ENCODE peak calls at places on chromosome 22, in seven cellular contexts. One of them, this sample, is unnamed.

GRCh38 chr22:23047742-23048141 is 22.6 kb upstream of the GNAZ start:
- DNase-seq in astrocyte of the cerebellum: no peak
- DNase-seq in B cell: no peak
- DNase-seq in mucosa of descending colon: no peak
- DNase-seq in fibroblast of lung: no peak
- DNase-seq in lower leg skin: no peak
- DNase-seq in foreskin fibroblast: no peak
- DNase-seq in this sample: no peak

GRCh38 chr22:38305481-38306448 is 11.5 kb downstream of the CSNK1E start:
- DNase-seq in astrocyte of the cerebellum: no peak
- DNase-seq in B cell: peak
- DNase-seq in mucosa of descending colon: peak
- DNase-seq in fibroblast of lung: peak
- DNase-seq in lower leg skin: no peak
- DNase-seq in foreskin fibroblast: no peak
- DNase-seq in this sample: no peak

GRCh38 chr22:28105396-28105795 is 186.3 kb upstream of the PITPNB start:
- DNase-seq in astrocyte of the cerebellum: no peak
- DNase-seq in B cell: no peak
- DNase-seq in mucosa of descending colon: no peak
- DNase-seq in fibroblast of lung: no peak
- DNase-seq in lower leg skin: no peak
- DNase-seq in foreskin fibroblast: no peak
- DNase-seq in this sample: no peak

GRCh38 chr22:37563153-37564081 is 3.1 kb downstream of the CDC42EP1 start:
- DNase-seq in astrocyte of the cerebellum: peak
- DNase-seq in B cell: no peak
- DNase-seq in mucosa of descending colon: peak
- DNase-seq in fibroblast of lung: peak
- DNase-seq in lower leg skin: peak
- DNase-seq in foreskin fibroblast: peak
- DNase-seq in this sample: peak

GRCh38 chr22:22047266-22047665 is 64.7 kb upstream of the TOP3B start:
- DNase-seq in astrocyte of the cerebellum: no peak
- DNase-seq in B cell: no peak
- DNase-seq in mucosa of descending colon: no peak
- DNase-seq in fibroblast of lung: no peak
- DNase-seq in lower leg skin: no peak
- DNase-seq in foreskin fibroblast: no peak
- DNase-seq in this sample: no peak

GRCh38 chr22:29842740-29843139 is 4.7 kb upstream of the ASCC2 start:
- DNase-seq in astrocyte of the cerebellum: peak
- DNase-seq in B cell: no peak
- DNase-seq in mucosa of descending colon: no peak
- DNase-seq in fibroblast of lung: peak
- DNase-seq in lower leg skin: no peak
- DNase-seq in foreskin fibroblast: peak
- DNase-seq in this sample: peak

GRCh38 chr22:49929553-49929979 is 11.1 kb downstream of the CRELD2 start:
- DNase-seq in astrocyte of the cerebellum: no peak
- DNase-seq in B cell: peak
- DNase-seq in mucosa of descending colon: peak
- DNase-seq in fibroblast of lung: no peak
- DNase-seq in lower leg skin: no peak
- DNase-seq in foreskin fibroblast: no peak
- DNase-seq in this sample: no peak

GRCh38 chr22:49322231-49322630 is 505.4 kb downstream of the BRD1 start:
- DNase-seq in astrocyte of the cerebellum: no peak
- DNase-seq in B cell: no peak
- DNase-seq in mucosa of descending colon: no peak
- DNase-seq in fibroblast of lung: no peak
- DNase-seq in lower leg skin: peak
- DNase-seq in foreskin fibroblast: no peak
- DNase-seq in this sample: no peak

GRCh38 chr22:23401111-23401909 is 178.8 kb downstream of the IGLL1 start:
- DNase-seq in astrocyte of the cerebellum: peak
- DNase-seq in B cell: no peak
- DNase-seq in mucosa of descending colon: no peak
- DNase-seq in fibroblast of lung: no peak
- DNase-seq in lower leg skin: no peak
- DNase-seq in foreskin fibroblast: peak
- DNase-seq in this sample: peak

GRCh38 chr22:36860821-36861659 is at the start of gene NCF4:
- DNase-seq in astrocyte of the cerebellum: no peak
- DNase-seq in B cell: peak
- DNase-seq in mucosa of descending colon: peak
- DNase-seq in fibroblast of lung: no peak
- DNase-seq in lower leg skin: peak
- DNase-seq in foreskin fibroblast: no peak
- DNase-seq in this sample: no peak

GRCh38 chr22:18096823-18097222 is 13.8 kb upstream of the TUBA8 start:
- DNase-seq in astrocyte of the cerebellum: no peak
- DNase-seq in B cell: no peak
- DNase-seq in mucosa of descending colon: no peak
- DNase-seq in fibroblast of lung: no peak
- DNase-seq in lower leg skin: no peak
- DNase-seq in foreskin fibroblast: no peak
- DNase-seq in this sample: no peak

GRCh38 chr22:48517039-48518030 is 1310.3 kb downstream of the BRD1 start:
- DNase-seq in astrocyte of the cerebellum: no peak
- DNase-seq in B cell: no peak
- DNase-seq in mucosa of descending colon: no peak
- DNase-seq in fibroblast of lung: no peak
- DNase-seq in lower leg skin: no peak
- DNase-seq in foreskin fibroblast: no peak
- DNase-seq in this sample: no peak

GRCh38 chr22:49100316-49100715 is 727.4 kb downstream of the BRD1 start:
- DNase-seq in astrocyte of the cerebellum: no peak
- DNase-seq in B cell: no peak
- DNase-seq in mucosa of descending colon: no peak
- DNase-seq in fibroblast of lung: no peak
- DNase-seq in lower leg skin: no peak
- DNase-seq in foreskin fibroblast: no peak
- DNase-seq in this sample: no peak

GRCh38 chr22:24819941-24820461 is 14.0 kb downstream of the SGSM1 start:
- DNase-seq in astrocyte of the cerebellum: no peak
- DNase-seq in B cell: no peak
- DNase-seq in mucosa of descending colon: peak
- DNase-seq in fibroblast of lung: no peak
- DNase-seq in lower leg skin: no peak
- DNase-seq in foreskin fibroblast: no peak
- DNase-seq in this sample: no peak

GRCh38 chr22:36636916-36637315 is 66.6 kb downstream of the CACNG2 start:
- DNase-seq in astrocyte of the cerebellum: no peak
- DNase-seq in B cell: no peak
- DNase-seq in mucosa of descending colon: no peak
- DNase-seq in fibroblast of lung: no peak
- DNase-seq in lower leg skin: no peak
- DNase-seq in foreskin fibroblast: no peak
- DNase-seq in this sample: no peak

GRCh38 chr22:32830957-32831356 is 29.5 kb downstream of the TIMP3 start:
- DNase-seq in astrocyte of the cerebellum: no peak
- DNase-seq in B cell: no peak
- DNase-seq in mucosa of descending colon: no peak
- DNase-seq in fibroblast of lung: no peak
- DNase-seq in lower leg skin: no peak
- DNase-seq in foreskin fibroblast: no peak
- DNase-seq in this sample: no peak

GRCh38 chr22:22208657-22209056 is 35.9 kb upstream of the VPREB1 start:
- DNase-seq in astrocyte of the cerebellum: no peak
- DNase-seq in B cell: no peak
- DNase-seq in mucosa of descending colon: no peak
- DNase-seq in fibroblast of lung: no peak
- DNase-seq in lower leg skin: no peak
- DNase-seq in foreskin fibroblast: no peak
- DNase-seq in this sample: no peak

GRCh38 chr22:23547818-23548500 is 32.1 kb downstream of the IGLL1 start:
- DNase-seq in astrocyte of the cerebellum: no peak
- DNase-seq in B cell: no peak
- DNase-seq in mucosa of descending colon: no peak
- DNase-seq in fibroblast of lung: no peak
- DNase-seq in lower leg skin: no peak
- DNase-seq in foreskin fibroblast: no peak
- DNase-seq in this sample: no peak

GRCh38 chr22:40322061-40322460 is 24.2 kb upstream of the ADSL start:
- DNase-seq in astrocyte of the cerebellum: no peak
- DNase-seq in B cell: no peak
- DNase-seq in mucosa of descending colon: no peak
- DNase-seq in fibroblast of lung: peak
- DNase-seq in lower leg skin: no peak
- DNase-seq in foreskin fibroblast: no peak
- DNase-seq in this sample: no peak

GRCh38 chr22:28435960-28436359 is 243.7 kb downstream of the TTC28 start:
- DNase-seq in astrocyte of the cerebellum: no peak
- DNase-seq in B cell: no peak
- DNase-seq in mucosa of descending colon: no peak
- DNase-seq in fibroblast of lung: no peak
- DNase-seq in lower leg skin: no peak
- DNase-seq in foreskin fibroblast: no peak
- DNase-seq in this sample: no peak

GRCh38 chr22:49807780-49808708 is 19.6 kb downstream of the BRD1 start:
- DNase-seq in astrocyte of the cerebellum: no peak
- DNase-seq in B cell: no peak
- DNase-seq in mucosa of descending colon: no peak
- DNase-seq in fibroblast of lung: no peak
- DNase-seq in lower leg skin: no peak
- DNase-seq in foreskin fibroblast: no peak
- DNase-seq in this sample: no peak

GRCh38 chr22:50085211-50085999 is at the start of gene MLC1:
- DNase-seq in astrocyte of the cerebellum: no peak
- DNase-seq in B cell: peak
- DNase-seq in mucosa of descending colon: no peak
- DNase-seq in fibroblast of lung: peak
- DNase-seq in lower leg skin: no peak
- DNase-seq in foreskin fibroblast: no peak
- DNase-seq in this sample: no peak

GRCh38 chr22:44913198-44913983 is 96.4 kb downstream of the PHF21B start:
- DNase-seq in astrocyte of the cerebellum: no peak
- DNase-seq in B cell: no peak
- DNase-seq in mucosa of descending colon: no peak
- DNase-seq in fibroblast of lung: no peak
- DNase-seq in lower leg skin: no peak
- DNase-seq in foreskin fibroblast: no peak
- DNase-seq in this sample: no peak
- TF ChIP-seq CTCF in astrocyte of the cerebellum: no peak
- TF ChIP-seq CTCF in B cell: no peak
- TF ChIP-seq CTCF in mucosa of descending colon: no peak
- TF ChIP-seq CTCF in fibroblast of lung: no peak
- TF ChIP-seq CTCF in lower leg skin: no peak
- TF ChIP-seq CTCF in foreskin fibroblast: no peak
- TF ChIP-seq CTCF in this sample: peak

DNA sequence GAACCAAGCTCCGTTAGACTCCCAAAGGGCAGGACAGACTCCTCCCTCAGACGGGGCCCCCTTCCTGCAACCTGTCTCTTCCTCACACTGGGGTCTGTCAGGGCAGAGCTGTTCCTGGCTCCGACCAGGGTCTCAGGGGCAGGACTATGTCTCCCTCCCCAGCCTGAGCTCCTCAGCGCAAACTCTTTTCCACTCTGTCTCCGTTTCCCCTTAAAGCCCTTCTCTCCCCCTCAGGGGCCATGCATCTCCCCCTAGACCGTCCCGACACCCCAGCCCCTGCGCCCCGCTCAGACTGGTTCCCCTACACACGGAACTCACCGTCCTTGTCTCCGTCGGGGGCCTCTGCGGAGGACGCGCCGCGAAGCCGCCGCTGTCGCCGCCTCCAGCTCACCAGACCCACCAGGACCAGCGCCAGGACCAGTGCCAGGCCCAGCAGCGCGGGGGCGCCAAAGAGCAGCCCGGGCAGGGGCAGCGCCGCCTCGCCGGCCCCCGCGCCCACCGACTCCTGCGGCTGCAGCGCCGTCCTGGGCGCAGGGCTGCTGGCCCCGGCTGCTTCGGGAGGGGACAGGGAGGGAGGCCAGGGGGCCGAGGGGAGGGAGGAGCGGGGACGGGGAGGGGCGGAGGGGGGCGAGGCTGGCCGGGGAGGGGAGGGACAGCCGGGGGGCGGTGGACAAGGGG is 684 bp downstream of the TNFRSF13C start:
- DNase-seq in astrocyte of the cerebellum: no peak
- DNase-seq in B cell: peak
- DNase-seq in mucosa of descending colon: peak
- DNase-seq in fibroblast of lung: peak
- DNase-seq in lower leg skin: peak
- DNase-seq in foreskin fibroblast: no peak
- DNase-seq in this sample: no peak
- TF ChIP-seq CTCF in astrocyte of the cerebellum: peak
- TF ChIP-seq CTCF in B cell: peak
- TF ChIP-seq CTCF in mucosa of descending colon: peak
- TF ChIP-seq CTCF in fibroblast of lung: peak
- TF ChIP-seq CTCF in lower leg skin: no peak
- TF ChIP-seq CTCF in foreskin fibroblast: peak
- TF ChIP-seq CTCF in this sample: peak

DNA sequence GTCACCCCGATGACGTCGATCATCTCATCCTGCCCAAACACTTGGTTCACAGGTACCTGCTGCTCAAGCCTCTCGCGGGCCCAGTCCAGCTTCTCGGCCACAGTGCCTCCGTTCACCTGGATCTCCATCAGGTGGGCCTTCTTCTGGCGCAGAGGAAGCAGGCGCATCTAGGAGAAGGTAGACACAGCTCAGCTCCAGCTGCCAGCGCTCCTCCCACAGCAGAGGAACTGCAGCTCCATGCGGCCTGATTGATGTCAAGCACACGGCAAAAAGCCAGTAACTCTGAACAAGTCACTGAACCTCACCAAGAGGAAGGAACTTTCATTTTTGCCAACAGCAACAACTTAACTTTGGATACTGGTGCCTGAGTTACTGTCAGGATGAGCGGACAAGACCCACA is 4.0 kb downstream of the RPL3 start:
- DNase-seq in astrocyte of the cerebellum: no peak
- DNase-seq in B cell: no peak
- DNase-seq in mucosa of descending colon: no peak
- DNase-seq in fibroblast of lung: no peak
- DNase-seq in lower leg skin: no peak
- DNase-seq in foreskin fibroblast: no peak
- DNase-seq in this sample: no peak
- TF ChIP-seq CTCF in astrocyte of the cerebellum: no peak
- TF ChIP-seq CTCF in B cell: no peak
- TF ChIP-seq CTCF in mucosa of descending colon: no peak
- TF ChIP-seq CTCF in fibroblast of lung: no peak
- TF ChIP-seq CTCF in lower leg skin: no peak
- TF ChIP-seq CTCF in foreskin fibroblast: no peak
- TF ChIP-seq CTCF in this sample: no peak

GRCh38 chr22:45867118-45867905 is 109.7 kb downstream of the WNT7B start:
- DNase-seq in astrocyte of the cerebellum: no peak
- DNase-seq in B cell: no peak
- DNase-seq in mucosa of descending colon: no peak
- DNase-seq in fibroblast of lung: peak
- DNase-seq in lower leg skin: no peak
- DNase-seq in foreskin fibroblast: no peak
- DNase-seq in this sample: no peak
- TF ChIP-seq CTCF in astrocyte of the cerebellum: no peak
- TF ChIP-seq CTCF in B cell: no peak
- TF ChIP-seq CTCF in mucosa of descending colon: no peak
- TF ChIP-seq CTCF in fibroblast of lung: peak
- TF ChIP-seq CTCF in lower leg skin: no peak
- TF ChIP-seq CTCF in foreskin fibroblast: peak
- TF ChIP-seq CTCF in this sample: peak

DNA sequence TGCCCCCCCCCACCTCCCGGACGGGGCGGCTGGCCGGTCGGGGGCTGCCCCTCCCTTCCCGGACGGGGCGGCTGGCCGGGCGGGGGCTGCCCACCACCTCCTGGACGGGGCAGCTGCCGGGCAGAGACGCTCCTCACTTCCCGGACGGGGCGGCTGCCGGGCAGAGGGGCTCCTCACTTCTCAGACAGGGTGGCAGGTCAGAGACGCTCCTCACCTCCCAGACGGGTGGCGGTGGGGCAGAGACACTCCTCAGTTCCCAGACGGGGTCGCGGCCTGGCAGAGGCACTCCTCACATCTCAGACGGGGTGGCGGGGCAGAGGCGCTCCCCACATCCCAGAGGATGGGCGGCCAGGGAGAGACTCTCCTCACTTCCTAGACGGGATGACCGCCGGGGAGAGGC is 24.0 kb downstream of the RNF185 start:
- DNase-seq in astrocyte of the cerebellum: no peak
- DNase-seq in B cell: no peak
- DNase-seq in mucosa of descending colon: no peak
- DNase-seq in fibroblast of lung: no peak
- DNase-seq in lower leg skin: no peak
- DNase-seq in foreskin fibroblast: no peak
- DNase-seq in this sample: no peak
- TF ChIP-seq CTCF in astrocyte of the cerebellum: no peak
- TF ChIP-seq CTCF in B cell: no peak
- TF ChIP-seq CTCF in mucosa of descending colon: no peak
- TF ChIP-seq CTCF in fibroblast of lung: no peak
- TF ChIP-seq CTCF in lower leg skin: no peak
- TF ChIP-seq CTCF in foreskin fibroblast: no peak
- TF ChIP-seq CTCF in this sample: no peak